ENCODE peak calls at places on chromosomes 5 and 9, in four cellular contexts. Q, N, P and G are unnamed samples.

GRCh38 chr9:131791532-131792254 is 51.8 kb upstream of the RAPGEF1 start:
- DNase-seq in Q (no peak), N (no peak), P (no peak), G (no peak)

GRCh38 chr9:14779566-14780022 is 57.1 kb upstream of the CER1 start:
- DNase-seq in Q (no peak), N (no peak), P (no peak), G (no peak)

GRCh38 chr9:93326654-93327053 is 124.8 kb upstream of the FAM120A start:
- DNase-seq in Q (no peak), N (no peak), P (no peak), G (no peak)

GRCh38 chr9:81492710-81493447 is 196.5 kb downstream of the TLE1 start:
- DNase-seq in Q (no peak), N (no peak), P (no peak), G (no peak)

GRCh38 chr9:38251036-38251335 is 141.5 kb upstream of the ALDH1B1 start:
- DNase-seq in Q (no peak), N (no peak), P (no peak), G (no peak)

GRCh38 chr5:113242481-113243348 is 192.1 kb downstream of the TSSK1B start:
- DNase-seq in Q (no peak), N (no peak), P (no peak), G (no peak)

GRCh38 chr5:115342593-115343377 is 46.3 kb upstream of the CCDC112 start:
- DNase-seq in Q (no peak), N (no peak), P (no peak), G (no peak)

GRCh38 chr9:78786794-78787193 is 489.9 kb downstream of the PSAT1 start:
- DNase-seq in Q (no peak), N (no peak), P (no peak), G (no peak)

GRCh38 chr5:151234476-151235238 is 10.8 kb upstream of the CCDC69 start:
- DNase-seq in Q (peak), N (no peak), P (no peak), G (peak)

GRCh38 chr5:1329111-1329579 is 15.8 kb downstream of the CLPTM1L start:
- DNase-seq in Q (no peak), N (no peak), P (no peak), G (no peak)

GRCh38 chr9:40907657-40908624 is 220.5 kb downstream of the FOXD4L6 start:
- DNase-seq in Q (no peak), N (no peak), P (no peak), G (no peak)

GRCh38 chr5:39760385-39761198 is 335.8 kb upstream of the DAB2 start:
- DNase-seq in Q (peak), N (no peak), P (no peak), G (no peak)

GRCh38 chr9:77764894-77765780 is 117.0 kb upstream of the GNA14 start:
- DNase-seq in Q (no peak), N (no peak), P (no peak), G (no peak)

GRCh38 chr9:124438091-124438490 is 12.2 kb upstream of the ADGRD2 start:
- DNase-seq in Q (no peak), N (no peak), P (no peak), G (no peak)

GRCh38 chr5:99702565-99702964 is 773.8 kb upstream of the CHD1 start:
- DNase-seq in Q (no peak), N (no peak), P (no peak), G (no peak)

GRCh38 chr5:164289526-164289925 is 784.1 kb downstream of the MAT2B start:
- DNase-seq in Q (no peak), N (no peak), P (no peak), G (no peak)

GRCh38 chr9:99105152-99106043 is 485 bp downstream of the TGFBR1 start:
- DNase-seq in Q (peak), N (peak), P (no peak), G (peak)

GRCh38 chr9:92680166-92681119 is 10.5 kb upstream of the IPPK start:
- DNase-seq in Q (no peak), N (no peak), P (no peak), G (no peak)

GRCh38 chr9:71665247-71665646 is 103.1 kb downstream of the CEMIP2 start:
- DNase-seq in Q (no peak), N (no peak), P (no peak), G (no peak)

GRCh38 chr5:97192580-97193421 is 9.8 kb upstream of the RIOK2 start:
- DNase-seq in Q (no peak), N (no peak), P (peak), G (no peak)

GRCh38 chr5:141883948-141884318 is 5.7 kb upstream of the PCDH1 start:
- DNase-seq in Q (no peak), N (no peak), P (no peak), G (no peak)

DNA sequence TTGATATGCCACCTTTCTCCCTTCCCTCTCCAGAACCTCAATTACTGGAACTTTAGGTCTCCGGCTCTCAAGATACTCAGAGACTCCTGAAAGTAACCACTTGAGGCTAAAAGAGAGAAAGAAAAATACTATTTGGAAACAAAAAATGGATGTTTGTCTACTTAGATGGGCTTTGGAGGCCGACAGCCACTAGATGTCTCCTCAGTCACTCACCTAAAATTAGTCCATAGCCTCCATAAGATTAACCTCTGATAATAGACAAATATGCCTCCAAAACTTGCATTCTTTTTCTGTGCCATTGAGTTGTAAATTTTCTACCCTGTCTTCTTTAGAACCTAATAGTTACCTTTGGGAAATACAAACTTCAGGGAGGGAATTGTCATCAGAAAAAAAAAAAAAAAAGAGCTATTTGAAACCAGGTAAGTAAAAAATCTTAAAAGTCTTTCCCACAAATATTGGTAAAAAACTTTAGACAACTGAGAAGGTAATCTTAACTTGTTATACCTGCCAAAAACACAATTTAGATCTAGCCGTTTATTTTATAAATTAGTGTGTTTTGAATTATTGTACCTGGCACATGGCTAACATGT is 11.2 kb upstream of the PCDH1 start:
- DNase-seq in Q (no peak), N (peak), P (no peak), G (no peak)
- TF ChIP-seq SPI1 in Q (no peak), N (no peak), P (no peak), G (no peak)

DNA sequence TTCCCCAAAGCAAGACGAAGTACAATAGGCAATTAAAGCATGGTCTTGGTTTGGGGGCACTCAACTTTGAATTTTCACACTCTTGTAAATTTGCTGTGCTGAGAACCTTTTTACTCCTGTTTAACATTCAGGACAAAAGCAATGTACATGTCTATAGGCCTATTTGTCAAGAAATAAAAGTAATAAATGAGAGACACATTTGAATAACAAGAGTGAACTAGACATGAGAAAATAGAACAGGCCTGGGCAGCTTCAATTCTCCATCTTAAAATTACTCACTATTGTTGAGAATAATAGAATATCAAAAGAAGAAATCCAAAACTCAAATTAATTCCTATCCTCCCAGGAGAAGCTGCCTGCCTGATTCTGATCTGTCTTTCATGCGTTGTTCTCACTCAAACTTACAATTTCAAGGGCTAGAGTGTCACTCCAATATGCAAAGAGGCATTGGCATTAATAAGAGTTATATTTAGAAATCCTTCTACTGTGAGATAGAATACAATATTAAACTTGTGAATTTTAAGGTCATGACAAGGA is 192.9 kb upstream of the CCNG1 start:
- DNase-seq in Q (no peak), N (no peak), P (no peak), G (no peak)
- TF ChIP-seq SPI1 in Q (no peak), N (no peak), P (no peak), G (no peak)

GRCh38 chr9:86102626-86103025 is 3.3 kb upstream of the GOLM1 start:
- DNase-seq in Q (no peak), N (no peak), P (no peak), G (no peak)

GRCh38 chr9:86096382-86096781 is 3.0 kb downstream of the GOLM1 start:
- DNase-seq in Q (no peak), N (no peak), P (no peak), G (no peak)

GRCh38 chr9:86098793-86099694 is at the start of gene GOLM1:
- DNase-seq in Q (peak), N (peak), P (no peak), G (peak)

GRCh38 chr9:86097510-86098224 is 1.7 kb downstream of the GOLM1 start:
- DNase-seq in Q (no peak), N (no peak), P (no peak), G (no peak)

GRCh38 chr9:86099695-86100364 is 472 bp upstream of the GOLM1 start:
- DNase-seq in Q (peak), N (no peak), P (no peak), G (no peak)
- TF ChIP-seq SPI1 in Q (no peak), N (no peak), P (no peak), G (no peak)

DNA sequence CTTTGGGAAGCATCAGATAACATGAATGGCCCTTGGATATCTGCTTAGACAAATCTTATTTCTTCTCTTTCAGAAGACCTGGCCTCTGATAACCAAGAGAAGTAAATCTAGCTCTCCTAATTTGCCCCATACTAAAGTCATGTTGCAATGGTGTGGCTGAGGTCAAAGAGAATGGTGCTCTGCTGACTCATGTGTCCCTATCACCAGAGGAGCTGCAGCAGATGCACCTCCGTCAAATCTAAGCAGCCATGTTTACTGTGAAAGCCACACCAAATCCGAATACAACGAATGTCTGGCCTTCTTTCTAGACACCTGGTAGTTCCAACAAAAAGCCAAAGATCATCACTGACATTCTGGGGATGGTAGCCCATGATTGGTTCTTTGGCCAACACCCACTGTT is 23.2 kb downstream of the RETREG1 start:
- DNase-seq in Q (peak), N (no peak), P (no peak), G (no peak)
- TF ChIP-seq SPI1 in Q (no peak), N (no peak), P (no peak), G (no peak)

DNA sequence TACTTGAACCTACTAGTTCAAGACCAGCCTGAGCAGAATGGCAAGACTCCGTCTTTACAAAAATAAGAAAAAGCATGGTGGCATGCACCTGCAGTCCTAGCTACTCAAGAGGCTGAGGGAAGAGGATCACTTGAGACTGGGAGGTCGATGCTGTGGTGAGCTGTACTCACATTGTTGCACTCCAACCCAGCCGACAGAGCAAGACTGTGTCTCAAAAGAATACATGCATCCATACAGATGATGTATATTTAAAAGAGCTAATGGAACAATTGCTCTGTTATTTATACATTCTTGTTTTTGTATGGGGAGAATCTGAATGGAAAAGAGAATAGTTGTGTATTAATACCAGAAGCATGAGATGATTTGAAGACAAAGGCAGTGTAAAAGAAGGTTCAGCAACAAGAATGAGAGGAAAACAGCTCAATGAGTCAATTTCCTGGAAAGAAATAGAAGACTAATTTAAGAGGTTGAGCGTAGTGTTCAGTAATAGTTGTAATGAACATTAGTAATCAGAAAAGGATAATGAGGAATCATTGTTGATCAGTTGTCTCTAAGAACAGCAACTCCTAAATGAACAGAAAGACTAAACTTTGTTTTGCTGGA is 1.9 kb upstream of the LRRC70 start:
- DNase-seq in Q (no peak), N (no peak), P (no peak), G (no peak)
- TF ChIP-seq SPI1 in Q (no peak), N (no peak), P (no peak), G (no peak)